ENCODE peak calls at places on chromosomes 6 and 20, in seven cellular contexts. O, M, H, J, C, K and E are unnamed samples.

GRCh38 chr6:84033523-84034451 is at the start of gene MRAP2:
- DNase-seq in O (peak; percentile 33), M (no peak), H (peak; percentile 35), J (no peak), C (peak; percentile 17), K (peak; percentile 53), E (peak; percentile 40)

GRCh38 chr6:16413399-16413798 is 175.0 kb downstream of the GMPR start:
- DNase-seq in O (no peak), M (no peak), H (no peak), J (no peak), C (no peak), K (no peak), E (peak; percentile 43)

GRCh38 chr20:51631011-51631950 is 88.8 kb upstream of the NFATC2 start:
- DNase-seq in O (peak; percentile 65), M (peak; percentile 25), H (no peak), J (peak; percentile 80), C (peak; percentile 99), K (no peak), E (no peak)

GRCh38 chr6:21831531-21832291 is 238.2 kb downstream of the SOX4 start:
- DNase-seq in O (no peak), M (no peak), H (no peak), J (no peak), C (peak; percentile 21), K (no peak), E (no peak)

GRCh38 chr6:150592377-150592995 is 7.2 kb upstream of the PLEKHG1 start:
- DNase-seq in O (no peak), M (no peak), H (no peak), J (no peak), C (no peak), K (no peak), E (no peak)

GRCh38 chr6:90326404-90327057 is 29.9 kb upstream of the BACH2 start:
- DNase-seq in O (no peak), M (no peak), H (no peak), J (no peak), C (no peak), K (no peak), E (no peak)

GRCh38 chr20:45946149-45946970 is 11.9 kb downstream of the PCIF1 start:
- DNase-seq in O (peak; percentile 95), M (peak; percentile 59), H (no peak), J (peak; percentile 65), C (peak; percentile 95), K (no peak), E (no peak)

GRCh38 chr20:39004508-39004907 is 42.4 kb downstream of the DHX35 start:
- DNase-seq in O (no peak), M (no peak), H (no peak), J (no peak), C (no peak), K (no peak), E (no peak)

GRCh38 chr20:2840138-2840966 is at the start of the genes PCED1A and VPS16:
- DNase-seq in O (peak; percentile 92), M (peak; percentile 37), H (peak; percentile 79), J (peak; percentile 75), C (peak; percentile 89), K (peak; percentile 99), E (peak; percentile 98)

GRCh38 chr20:62646851-62647520 is 4.7 kb downstream of the SLCO4A1 start:
- DNase-seq in O (no peak), M (no peak), H (no peak), J (no peak), C (no peak), K (no peak), E (no peak)

GRCh38 chr6:82013561-82014275 is 233.8 kb downstream of the IBTK start:
- DNase-seq in O (peak; percentile 32), M (no peak), H (no peak), J (no peak), C (peak; percentile 80), K (no peak), E (no peak)

GRCh38 chr6:164227952-164228522 is 813.5 kb downstream of the QKI start:
- DNase-seq in O (no peak), M (no peak), H (no peak), J (no peak), C (no peak), K (no peak), E (no peak)

GRCh38 chr6:1834641-1835516 is 225.2 kb downstream of the FOXC1 start:
- DNase-seq in O (no peak), M (no peak), H (no peak), J (no peak), C (no peak), K (no peak), E (no peak)

GRCh38 chr20:25454153-25454900 is 46.9 kb downstream of the GINS1 start:
- DNase-seq in O (no peak), M (no peak), H (no peak), J (no peak), C (no peak), K (no peak), E (peak; percentile 7)

GRCh38 chr6:156256161-156256560 is 521.0 kb upstream of the ARID1B start:
- DNase-seq in O (no peak), M (no peak), H (no peak), J (no peak), C (no peak), K (no peak), E (no peak)

GRCh38 chr6:52568320-52568719 is 8.5 kb downstream of the TRAM2 start:
- DNase-seq in O (no peak), M (no peak), H (no peak), J (no peak), C (peak; percentile 12), K (no peak), E (no peak)

GRCh38 chr20:50514750-50515149 is 4.6 kb downstream of the PTPN1 start:
- DNase-seq in O (no peak), M (no peak), H (no peak), J (no peak), C (no peak), K (no peak), E (no peak)

GRCh38 chr6:22828179-22829062 is 259.1 kb downstream of the HDGFL1 start:
- DNase-seq in O (peak; percentile 38), M (no peak), H (peak; percentile 22), J (peak; percentile 61), C (peak; percentile 99), K (no peak), E (peak; percentile 28)

DNA sequence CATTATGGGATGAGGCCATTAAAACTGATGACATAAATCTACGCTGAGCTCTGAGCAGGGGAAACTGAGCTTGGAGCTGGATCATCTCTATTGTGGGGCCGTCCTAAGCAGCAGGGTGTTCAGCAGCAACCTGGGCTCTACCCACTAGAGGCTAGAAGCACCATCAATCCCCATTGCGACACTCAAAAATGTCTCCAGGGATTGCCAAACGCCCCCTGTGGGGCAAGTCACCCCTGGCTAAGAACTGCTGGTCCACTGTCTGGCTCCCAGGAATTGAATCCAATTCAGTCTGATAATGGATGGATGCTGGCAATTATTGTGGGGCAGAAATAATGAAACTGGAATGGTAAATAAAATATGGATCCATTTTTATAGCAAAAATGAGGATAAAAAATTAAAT is 38.2 kb downstream of the PMEPA1 start:
- DNase-seq in O (no peak), M (no peak), H (no peak), J (no peak), C (no peak), K (no peak), E (no peak)
- TF ChIP-seq CTCF in O (no peak), M (no peak), H (peak; percentile 21), J (no peak), C (no peak), K (no peak), E (no peak)

DNA sequence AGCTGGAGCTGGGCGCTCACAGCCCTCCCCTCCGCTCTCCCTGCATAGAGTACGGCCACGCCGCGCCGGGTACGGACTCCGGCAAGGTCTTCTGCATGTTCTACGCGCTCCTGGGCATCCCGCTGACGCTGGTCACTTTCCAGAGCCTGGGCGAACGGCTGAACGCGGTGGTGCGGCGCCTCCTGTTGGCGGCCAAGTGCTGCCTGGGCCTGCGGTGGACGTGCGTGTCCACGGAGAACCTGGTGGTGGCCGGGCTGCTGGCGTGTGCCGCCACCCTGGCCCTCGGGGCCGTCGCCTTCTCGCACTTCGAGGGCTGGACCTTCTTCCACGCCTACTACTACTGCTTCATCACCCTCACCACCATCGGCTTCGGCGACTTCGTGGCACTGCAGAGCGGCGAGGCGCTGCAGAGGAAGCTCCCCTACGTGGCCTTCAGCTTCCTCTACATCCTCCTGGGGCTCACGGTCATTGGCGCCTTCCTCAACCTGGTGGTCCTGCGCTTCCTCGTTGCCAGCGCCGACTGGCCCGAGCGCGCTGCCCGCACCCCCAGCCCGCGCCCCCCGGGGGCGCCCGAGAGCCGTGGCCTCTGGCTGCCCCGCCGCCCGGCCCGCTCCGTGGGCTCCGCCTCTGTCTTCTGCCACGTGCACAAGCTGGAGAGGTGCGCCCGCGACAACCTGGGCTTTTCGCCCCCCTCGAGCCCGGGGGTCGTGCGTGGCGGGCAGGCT is 4.6 kb downstream of the KCNK15 start:
- DNase-seq in O (no peak), M (no peak), H (no peak), J (no peak), C (no peak), K (no peak), E (no peak)
- TF ChIP-seq CTCF in O (peak; percentile 16), M (no peak), H (peak; percentile 30), J (no peak), C (no peak), K (no peak), E (peak; percentile 21)

GRCh38 chr20:53959849-53960585 is 110.4 kb downstream of the BCAS1 start:
- DNase-seq in O (no peak), M (no peak), H (no peak), J (no peak), C (peak; percentile 60), K (no peak), E (no peak)

GRCh38 chr20:53954734-53955658 is 115.4 kb downstream of the BCAS1 start:
- DNase-seq in O (no peak), M (no peak), H (no peak), J (no peak), C (no peak), K (no peak), E (no peak)

GRCh38 chr20:53958240-53958639 is 112.2 kb downstream of the BCAS1 start:
- DNase-seq in O (no peak), M (no peak), H (no peak), J (no peak), C (no peak), K (no peak), E (no peak)

GRCh38 chr20:53956013-53956715 is 114.2 kb downstream of the BCAS1 start:
- DNase-seq in O (no peak), M (no peak), H (no peak), J (no peak), C (no peak), K (no peak), E (no peak)

GRCh38 chr20:53957421-53958172 is 112.8 kb downstream of the BCAS1 start:
- DNase-seq in O (no peak), M (no peak), H (no peak), J (no peak), C (peak; percentile 43), K (no peak), E (no peak)
- TF ChIP-seq CTCF in O (no peak), M (no peak), H (no peak), J (no peak), C (peak; percentile 47), K (no peak), E (no peak)

GRCh38 chr20:17887331-17888030 is 81.1 kb downstream of the SNX5 start:
- DNase-seq in O (peak; percentile 83), M (no peak), H (no peak), J (peak; percentile 66), C (no peak), K (no peak), E (no peak)
- TF ChIP-seq CTCF in O (no peak), M (no peak), H (no peak), J (no peak), C (no peak), K (no peak), E (no peak)